ENCODE peak calls at places on chromosomes 2 and 18, in seven cellular contexts. A is NCI-H146, Q is GM19239, K is fibroblast of villous mesenchyme, P is occipital lobe, J is H9, Y is 8988T. O is an unnamed sample.

GRCh38 chr2:54422072-54422581 is 34.0 kb upstream of the SPTBN1 start:
- DNase-seq in J (no peak), A (no peak), P (no peak), Q (no peak), K (no peak), Y (no peak), O (no peak)

GRCh38 chr2:28360742-28361293 is 31.8 kb upstream of the FOSL2 start:
- DNase-seq in Q (no peak), J (no peak), A (no peak), P (no peak), K (peak; percentile 89), Y (no peak), O (no peak)

GRCh38 chr2:238504181-238504711 is 77.5 kb downstream of the ASB1 start:
- DNase-seq in A (peak; percentile 92), Y (no peak), Q (no peak), J (peak; percentile 18), K (no peak), P (no peak), O (no peak)

GRCh38 chr2:125168442-125168841 is 1143.4 kb downstream of the CNTNAP5 start:
- DNase-seq in P (no peak), Q (no peak), A (no peak), Y (no peak), K (peak; percentile 1), J (no peak), O (no peak)

GRCh38 chr18:11553098-11553940 is 56.1 kb upstream of the SLC35G4 start:
- DNase-seq in K (peak; percentile 37), J (peak; percentile 73), Q (peak; percentile 52), P (no peak), A (peak; percentile 33), Y (peak; percentile 44), O (peak; percentile 57)

GRCh38 chr2:188970201-188970600 is 4.0 kb upstream of the COL3A1 start:
- DNase-seq in K (peak; percentile 86), P (no peak), J (no peak), A (no peak), Q (no peak), Y (no peak), O (no peak)

GRCh38 chr2:239241431-239241830 is 159.4 kb downstream of the HDAC4 start:
- DNase-seq in P (no peak), Q (no peak), Y (no peak), K (no peak), A (no peak), J (no peak), O (no peak)

GRCh38 chr18:22572321-22572720 is 154.6 kb upstream of the CTAGE1 start:
- DNase-seq in K (no peak), A (no peak), Y (no peak), J (no peak), Q (no peak), P (no peak), O (no peak)

GRCh38 chr2:229090231-229090630 is 180.9 kb downstream of the PID1 start:
- DNase-seq in Q (no peak), Y (no peak), P (no peak), A (no peak), J (no peak), K (no peak), O (no peak)

GRCh38 chr18:46659484-46659883 is 2.5 kb upstream of the LOXHD1 start:
- DNase-seq in Q (no peak), P (no peak), K (no peak), A (no peak), Y (no peak), J (no peak), O (no peak)

GRCh38 chr2:237156857-237157550 is 71.3 kb downstream of the COPS8 start:
- DNase-seq in P (peak; percentile 6), Y (no peak), J (no peak), A (no peak), K (no peak), Q (no peak), O (no peak)

GRCh38 chr2:212330263-212330662 is 208.3 kb downstream of the ERBB4 start:
- DNase-seq in J (no peak), Y (no peak), A (no peak), P (peak; percentile 4), K (no peak), Q (no peak), O (peak; percentile 53)

GRCh38 chr2:226888378-226888915 is 52.6 kb downstream of the RHBDD1 start:
- DNase-seq in A (no peak), Q (no peak), K (peak; percentile 70), J (no peak), P (no peak), Y (no peak), O (no peak)

GRCh38 chr2:203586151-203586550 is 51.0 kb upstream of the RAPH1 start:
- DNase-seq in J (no peak), P (no peak), Q (no peak), A (no peak), Y (no peak), K (no peak), O (no peak)

GRCh38 chr18:12474876-12475275 is 67.1 kb downstream of the PRELID3A start:
- DNase-seq in K (no peak), Y (no peak), J (no peak), Q (no peak), A (no peak), P (no peak), O (no peak)

GRCh38 chr18:27942706-27943105 is 234.2 kb downstream of the CDH2 start:
- DNase-seq in Y (no peak), Q (no peak), P (no peak), A (no peak), J (no peak), K (no peak), O (no peak)

GRCh38 chr18:25289040-25289631 is 62.8 kb downstream of the ZNF521 start:
- DNase-seq in A (no peak), Q (no peak), Y (no peak), J (no peak), P (no peak), K (peak; percentile 96), O (no peak)

GRCh38 chr2:71647346-71647745 is 194.0 kb downstream of the DYSF start:
- DNase-seq in Y (no peak), Q (no peak), A (no peak), K (no peak), J (no peak), P (no peak), O (no peak)

O was measured in testis.